ENCODE peak calls at places on chromosomes 7 and 10, in ten cellular contexts. X is NCI-H460; G is NCI-H1105 treated with DMSO at 0.1 percent for 48 hours; K is spleen; Z is renal cortical epithelial cell; Y is stimulated activated CD8-positive, alpha-beta memory T cell treated with anti-CD3 and anti-CD28 coated beads, Interleukin-7, amount 100 ng/mL, for 4 hours; P is GDM1; B is HFF-Myc; S is CD8-positive, alpha-beta memory T cell; Q is activated naive CD4-positive, alpha-beta T cell. A is an unnamed sample.
A peak's percentile ranks its signal among the peaks of the same experiment; 100 is the strongest.

GRCh38 chr7:102321351-102322201 is 34.7 kb downstream of the SPDYE6 start:
- DNase-seq in S (no peak), P (no peak), Z (no peak), Q (no peak), K (peak; percentile 78), B (no peak), X (no peak), G (no peak), Y (no peak), A (no peak)

GRCh38 chr7:18356195-18356645 is 139.3 kb upstream of the HDAC9 start:
- DNase-seq in P (no peak), B (peak; percentile 17), X (peak; percentile 31), G (peak; percentile 54), K (no peak), Q (no peak), Y (no peak), Z (peak; percentile 44), S (peak; percentile 14), A (peak; percentile 33)

GRCh38 chr7:44767912-44768662 is 19.4 kb downstream of the ZMIZ2 start:
- DNase-seq in K (peak; percentile 87), P (no peak), B (no peak), Z (no peak), Q (no peak), Y (no peak), S (peak; percentile 27), G (peak; percentile 15), X (no peak), A (no peak)

GRCh38 chr7:45048748-45049147 is 40.0 kb downstream of the NACAD start:
- DNase-seq in Z (peak; percentile 14), K (no peak), B (no peak), G (no peak), P (no peak), S (no peak), Y (no peak), Q (no peak), X (no peak), A (no peak)

GRCh38 chr7:16267953-16268820 is 153.2 kb downstream of the CRPPA start:
- DNase-seq in P (no peak), Y (no peak), Z (no peak), G (no peak), X (no peak), S (no peak), B (no peak), Q (no peak), K (no peak), A (no peak)

GRCh38 chr7:66150471-66150870 is 35.8 kb downstream of the CRCP start:
- DNase-seq in X (no peak), P (no peak), Z (peak; percentile 59), Y (no peak), K (no peak), S (no peak), G (no peak), Q (no peak), B (peak; percentile 53), A (no peak)

GRCh38 chr7:121195859-121196588 is 132.8 kb upstream of the WNT16 start:
- DNase-seq in Y (no peak), Z (peak; percentile 81), K (no peak), B (no peak), Q (no peak), S (no peak), P (no peak), X (no peak), G (no peak), A (no peak)

GRCh38 chr7:2032876-2033407 is 199.8 kb downstream of the MAD1L1 start:
- DNase-seq in K (peak; percentile 74), S (no peak), Y (no peak), P (no peak), X (no peak), B (no peak), Q (no peak), Z (no peak), G (no peak), A (no peak)

GRCh38 chr10:56319386-56319785 is 41.7 kb downstream of the ZWINT start:
- DNase-seq in K (no peak), Q (no peak), S (no peak), Y (no peak), B (no peak), G (no peak), X (no peak), Z (peak; percentile 67), P (no peak), A (no peak)

GRCh38 chr7:55078465-55079372 is 59.9 kb downstream of the EGFR start:
- DNase-seq in P (no peak), G (no peak), X (no peak), Q (no peak), S (no peak), B (no peak), Z (no peak), K (no peak), Y (no peak), A (no peak)

GRCh38 chr7:14995774-14996173 is 93.2 kb upstream of the DGKB start:
- DNase-seq in K (no peak), Y (no peak), B (no peak), X (no peak), Z (no peak), S (no peak), Q (no peak), P (no peak), G (no peak), A (no peak)

GRCh38 chr7:30181211-30181610 is 46.4 kb downstream of the MTURN start:
- DNase-seq in S (no peak), X (no peak), P (no peak), K (no peak), G (no peak), B (no peak), Z (no peak), Q (no peak), Y (no peak), A (no peak)

GRCh38 chr10:77872151-77872946 is 54.2 kb downstream of the DLG5 start:
- DNase-seq in Q (no peak), B (no peak), S (no peak), P (no peak), Z (no peak), Y (no peak), X (no peak), G (no peak), K (peak; percentile 61), A (no peak)

GRCh38 chr7:114356133-114356532 is 58.5 kb upstream of the FOXP2 start:
- DNase-seq in G (no peak), Z (peak; percentile 29), Y (no peak), P (no peak), B (no peak), X (no peak), K (no peak), S (no peak), Q (no peak), A (no peak)

GRCh38 chr10:124450010-124450782 is at the start of gene NKX1-2:
- DNase-seq in Z (no peak), K (no peak), P (no peak), Y (no peak), X (no peak), B (no peak), G (peak; percentile 45), Q (no peak), S (no peak), A (peak; percentile 68)

GRCh38 chr10:100749059-100749308 is 3.6 kb downstream of the PAX2 start:
- DNase-seq in Z (no peak), K (no peak), X (no peak), B (no peak), Q (no peak), S (no peak), Y (no peak), G (no peak), P (no peak), A (no peak)

GRCh38 chr7:113799896-113800295 is 118.9 kb downstream of the PPP1R3A start:
- DNase-seq in Z (no peak), Q (no peak), B (no peak), Y (no peak), X (no peak), S (no peak), G (peak; percentile 81), P (no peak), K (no peak), A (no peak)

GRCh38 chr10:72007246-72007892 is 43.2 kb downstream of the CHST3 start:
- DNase-seq in G (no peak), X (no peak), Y (no peak), Z (no peak), K (no peak), S (no peak), P (no peak), B (no peak), Q (no peak), A (no peak)

GRCh38 chr10:125263551-125263950 is 103.2 kb upstream of the CTBP2 start:
- DNase-seq in K (no peak), P (no peak), B (no peak), X (peak; percentile 39), Y (no peak), Z (peak; percentile 65), Q (no peak), G (no peak), S (no peak), A (no peak)

A was measured in NCI-H146.